ENCODE peak calls at places on chromosomes 11 and 22, in nine cellular contexts. X is HCT116, O is neural progenitor cell, A is fibroblast of lung, Q is IMR-90, R is MM.1S, N is SK-N-SH, K is mesendoderm, C is neuronal stem cell. F is an unnamed sample.

GRCh38 chr11:95230054-95231034 is 658 bp downstream of the SESN3 start:
- DNase-seq in X (no peak), O (peak; percentile 53), A (peak; percentile 15), Q (no peak), R (peak; percentile 34), N (no peak), K (peak; percentile 63), C (peak; percentile 21), F (peak; percentile 55)

GRCh38 chr22:28023036-28023435 is 104.0 kb upstream of the PITPNB start:
- DNase-seq in X (no peak), O (no peak), A (no peak), Q (no peak), R (no peak), N (no peak), K (no peak), C (no peak), F (no peak)

GRCh38 chr11:76786053-76787014 is 3.2 kb downstream of the TSKU start:
- DNase-seq in X (no peak), O (no peak), A (no peak), Q (no peak), R (no peak), N (no peak), K (no peak), C (no peak), F (no peak)

GRCh38 chr22:48071305-48071704 is 1308.9 kb downstream of the TBC1D22A start:
- DNase-seq in X (no peak), O (no peak), A (no peak), Q (no peak), R (no peak), N (no peak), K (no peak), C (no peak), F (no peak)

GRCh38 chr11:121671276-121672168 is 218.8 kb upstream of the SORL1-AS1 start:
- DNase-seq in X (no peak), O (no peak), A (peak; percentile 95), Q (peak; percentile 49), R (no peak), N (peak; percentile 65), K (no peak), C (no peak), F (peak; percentile 14)

GRCh38 chr11:27926981-27927481 is 180.9 kb downstream of the KIF18A start:
- DNase-seq in X (no peak), O (no peak), A (peak; percentile 99), Q (peak; percentile 88), R (no peak), N (no peak), K (peak; percentile 45), C (no peak), F (peak; percentile 90)

GRCh38 chr11:102580185-102580951 is 44.8 kb downstream of the MMP20 start:
- DNase-seq in X (no peak), O (no peak), A (peak; percentile 39), Q (peak; percentile 35), R (no peak), N (no peak), K (no peak), C (no peak), F (peak; percentile 36)

GRCh38 chr11:96037267-96037990 is 113.5 kb upstream of the MTMR2 start:
- DNase-seq in X (no peak), O (no peak), A (peak; percentile 52), Q (no peak), R (no peak), N (no peak), K (peak; percentile 80), C (no peak), F (peak; percentile 90)

GRCh38 chr22:17774206-17774927 is at the start of gene BID:
- DNase-seq in X (no peak), O (peak; percentile 66), A (peak; percentile 30), Q (peak; percentile 17), R (peak; percentile 55), N (peak; percentile 84), K (no peak), C (no peak), F (peak; percentile 71)

GRCh38 chr11:117902001-117902855 is 25.8 kb upstream of the FXYD6 start:
- DNase-seq in X (no peak), O (no peak), A (no peak), Q (no peak), R (no peak), N (no peak), K (no peak), C (no peak), F (no peak)

GRCh38 chr11:27183672-27184457 is 143.2 kb downstream of the BBOX1 start:
- DNase-seq in X (peak; percentile 51), O (peak; percentile 75), A (peak; percentile 77), Q (peak; percentile 72), R (peak; percentile 51), N (peak; percentile 25), K (peak; percentile 71), C (peak; percentile 60), F (peak; percentile 86)

GRCh38 chr11:6565988-6566703 is 37.3 kb downstream of the RRP8 start:
- DNase-seq in X (no peak), O (no peak), A (no peak), Q (no peak), R (no peak), N (no peak), K (no peak), C (no peak), F (no peak)

GRCh38 chr11:32136654-32137053 is 45.8 kb downstream of the RCN1 start:
- DNase-seq in X (no peak), O (no peak), A (no peak), Q (no peak), R (no peak), N (no peak), K (no peak), C (no peak), F (no peak)

GRCh38 chr11:93737904-93738612 is 3.2 kb downstream of the TAF1D start:
- DNase-seq in X (no peak), O (no peak), A (peak; percentile 37), Q (peak; percentile 18), R (peak; percentile 35), N (no peak), K (no peak), C (no peak), F (peak; percentile 32)

GRCh38 chr11:88051386-88051785 is 123.9 kb downstream of the RAB38 start:
- DNase-seq in X (no peak), O (no peak), A (peak; percentile 16), Q (peak; percentile 47), R (no peak), N (no peak), K (no peak), C (no peak), F (peak; percentile 14)

GRCh38 chr11:1570531-1570895 is 1.6 kb downstream of the DUSP8 start:
- DNase-seq in X (no peak), O (no peak), A (no peak), Q (no peak), R (no peak), N (no peak), K (no peak), C (no peak), F (no peak)

GRCh38 chr11:1567721-1568100 is 4.4 kb downstream of the DUSP8 start:
- DNase-seq in X (no peak), O (no peak), A (no peak), Q (no peak), R (no peak), N (peak; percentile 25), K (no peak), C (no peak), F (no peak)

GRCh38 chr11:1568451-1568911 is 3.6 kb downstream of the DUSP8 start:
- DNase-seq in X (no peak), O (peak; percentile 88), A (no peak), Q (no peak), R (no peak), N (peak; percentile 34), K (peak; percentile 96), C (no peak), F (no peak)

GRCh38 chr11:1570001-1570453 is 2.0 kb downstream of the DUSP8 start:
- DNase-seq in X (no peak), O (no peak), A (no peak), Q (no peak), R (no peak), N (peak; percentile 24), K (no peak), C (no peak), F (no peak)

GRCh38 chr11:1569251-1569780 is 2.8 kb downstream of the DUSP8 start:
- DNase-seq in X (no peak), O (no peak), A (no peak), Q (no peak), R (no peak), N (no peak), K (no peak), C (no peak), F (no peak)
- H3K9ac ChIP-seq in X (no peak overlapping the region), O (no peak overlapping the region), A (no peak overlapping the region), Q (no peak overlapping the region), R (no peak overlapping the region), N (no peak overlapping the region), K (no peak overlapping the region), C (no peak overlapping the region), F (no peak overlapping the region)

GRCh38 chr11:38304926-38305325 is 1706.9 kb upstream of the RAG2 start:
- DNase-seq in X (no peak), O (no peak), A (no peak), Q (no peak), R (no peak), N (no peak), K (no peak), C (no peak), F (no peak)
- H3K4me3 ChIP-seq in X (no peak overlapping the region), O (no peak overlapping the region), A (no peak overlapping the region), Q (no peak overlapping the region), R (no peak overlapping the region), N (no peak overlapping the region), K (no peak overlapping the region), C (no peak overlapping the region), F (no peak overlapping the region)

GRCh38 chr11:120066738-120067303 is 71.1 kb downstream of the TRIM29 start:
- DNase-seq in X (no peak), O (no peak), A (no peak), Q (no peak), R (no peak), N (no peak), K (no peak), C (no peak), F (no peak)

GRCh38 chr11:120065176-120065575 is 72.7 kb downstream of the TRIM29 start:
- DNase-seq in X (no peak), O (no peak), A (no peak), Q (no peak), R (no peak), N (no peak), K (no peak), C (no peak), F (no peak)

GRCh38 chr11:120064341-120064740 is 73.6 kb downstream of the TRIM29 start:
- DNase-seq in X (no peak), O (no peak), A (no peak), Q (no peak), R (no peak), N (no peak), K (no peak), C (no peak), F (no peak)

GRCh38 chr11:120067361-120068113 is 70.4 kb downstream of the TRIM29 start:
- DNase-seq in X (no peak), O (no peak), A (no peak), Q (no peak), R (no peak), N (no peak), K (no peak), C (no peak), F (no peak)

GRCh38 chr11:120065876-120066275 is 72.0 kb downstream of the TRIM29 start:
- DNase-seq in X (no peak), O (no peak), A (no peak), Q (no peak), R (no peak), N (no peak), K (no peak), C (no peak), F (no peak)
- H3K4me2 ChIP-seq in X (no peak overlapping the region), O (no peak overlapping the region), A (no peak overlapping the region), Q (no peak overlapping the region), R (no peak overlapping the region), N (no peak overlapping the region), K (no peak overlapping the region), C (no peak overlapping the region), F (no peak overlapping the region)

GRCh38 chr11:119093666-119093950 is 8.0 kb downstream of the DPAGT1 start:
- DNase-seq in X (no peak), O (no peak), A (no peak), Q (no peak), R (no peak), N (no peak), K (no peak), C (no peak), F (no peak)
- H3K9ac ChIP-seq in X (peak overlapping the region; percentile 99), O (peak overlapping the region; percentile 84), A (peak overlapping the region; percentile 84), Q (peak overlapping the region; percentile 89), R (peak overlapping the region; percentile 84), N (peak overlapping the region; percentile 89), K (peak overlapping the region; percentile 100), C (peak overlapping the region; percentile 99), F (peak overlapping the region; percentile 87)

F was measured in GM23248.